ENCODE peak calls at places on chromosomes 13 and 19, in four cellular contexts. One of them, this sample, is unnamed.

GRCh38 chr13:81194362-81194761 is 853.4 kb upstream of the SPRY2 start:
- DNase-seq in K562: no peak
- DNase-seq in WTC11: no peak
- DNase-seq in HepG2: no peak
- DNase-seq in this sample: no peak

GRCh38 chr13:92657565-92657964 is 569.0 kb upstream of the GPC6 start:
- DNase-seq in K562: no peak
- DNase-seq in HepG2: no peak
- DNase-seq in WTC11: no peak
- DNase-seq in this sample: no peak

GRCh38 chr13:107847406-107847805 is 367.9 kb downstream of the LIG4 start:
- DNase-seq in K562: no peak
- DNase-seq in WTC11: no peak
- DNase-seq in HepG2: no peak
- DNase-seq in this sample: no peak

GRCh38 chr13:75178436-75178835 is 303.5 kb downstream of the TBC1D4 start:
- DNase-seq in HepG2: no peak
- DNase-seq in WTC11: no peak
- DNase-seq in K562: no peak
- DNase-seq in this sample: no peak

GRCh38 chr19:4730740-4731171 is 7.1 kb upstream of the DPP9 start:
- DNase-seq in HepG2: no peak
- DNase-seq in K562: peak; percentile 64
- DNase-seq in WTC11: peak; percentile 81
- DNase-seq in this sample: peak; percentile 47

GRCh38 chr19:411723-412355 is 2.9 kb upstream of the C2CD4C start:
- DNase-seq in K562: no peak
- DNase-seq in WTC11: no peak
- DNase-seq in HepG2: no peak
- DNase-seq in this sample: no peak

GRCh38 chr19:35513231-35513974 is at the start of gene DMKN:
- DNase-seq in HepG2: peak; percentile 22
- DNase-seq in K562: peak; percentile 54
- DNase-seq in WTC11: no peak
- DNase-seq in this sample: no peak

GRCh38 chr19:17718467-17718987 is 753 bp upstream of the MAP1S start:
- DNase-seq in HepG2: no peak
- DNase-seq in WTC11: no peak
- DNase-seq in K562: peak; percentile 1
- DNase-seq in this sample: no peak

GRCh38 chr13:18943721-18944391 is 237.8 kb downstream of the TUBA3C start:
- DNase-seq in HepG2: no peak
- DNase-seq in K562: no peak
- DNase-seq in WTC11: no peak
- DNase-seq in this sample: no peak

GRCh38 chr19:42276821-42277220 is 7.8 kb downstream of the CIC start:
- DNase-seq in K562: no peak
- DNase-seq in WTC11: no peak
- DNase-seq in HepG2: no peak
- DNase-seq in this sample: no peak

GRCh38 chr13:109130093-109130835 is 500.9 kb downstream of the MYO16 start:
- DNase-seq in WTC11: no peak
- DNase-seq in HepG2: no peak
- DNase-seq in K562: no peak
- DNase-seq in this sample: no peak

GRCh38 chr13:76937416-76937815 is 10.9 kb upstream of the ACOD1 start:
- DNase-seq in K562: no peak
- DNase-seq in HepG2: no peak
- DNase-seq in WTC11: no peak
- DNase-seq in this sample: no peak

GRCh38 chr19:30106417-30107095 is 164.5 kb downstream of the URI1 start:
- DNase-seq in K562: no peak
- DNase-seq in WTC11: no peak
- DNase-seq in HepG2: no peak
- DNase-seq in this sample: no peak

GRCh38 chr13:98377635-98378378 is 199.1 kb downstream of the STK24 start:
- DNase-seq in WTC11: no peak
- DNase-seq in HepG2: no peak
- DNase-seq in K562: no peak
- DNase-seq in this sample: no peak

GRCh38 chr13:33004454-33004853 is 11.8 kb upstream of the KL start:
- DNase-seq in WTC11: no peak
- DNase-seq in K562: no peak
- DNase-seq in HepG2: no peak
- DNase-seq in this sample: no peak

GRCh38 chr19:51691122-51692064 is 1.7 kb upstream of the SPACA6 start:
- DNase-seq in K562: no peak
- DNase-seq in HepG2: no peak
- DNase-seq in WTC11: peak; percentile 25
- DNase-seq in this sample: no peak

GRCh38 chr19:20787766-20788165 is 11.7 kb downstream of the ZNF66 start:
- DNase-seq in HepG2: no peak
- DNase-seq in WTC11: no peak
- DNase-seq in K562: no peak
- DNase-seq in this sample: no peak

GRCh38 chr19:55585658-55586339 is 5.2 kb upstream of the ZNF579 start:
- DNase-seq in WTC11: peak; percentile 89
- DNase-seq in HepG2: peak; percentile 76
- DNase-seq in K562: peak; percentile 52
- DNase-seq in this sample: no peak

GRCh38 chr19:37969695-37970094 is 62.7 kb downstream of the SIPA1L3 start:
- DNase-seq in K562: no peak
- DNase-seq in HepG2: no peak
- DNase-seq in WTC11: no peak
- DNase-seq in this sample: no peak

GRCh38 chr13:112342841-112343361 is 33.3 kb upstream of the SPACA7 start:
- DNase-seq in WTC11: no peak
- DNase-seq in K562: no peak
- DNase-seq in HepG2: no peak
- DNase-seq in this sample: no peak

GRCh38 chr19:2478756-2479555 is 3.0 kb downstream of the GADD45B start:
- DNase-seq in K562: no peak
- DNase-seq in WTC11: peak; percentile 57
- DNase-seq in HepG2: no peak
- DNase-seq in this sample: no peak

GRCh38 chr19:16175954-16176353 is 2.6 kb upstream of the CIB3 start:
- DNase-seq in WTC11: no peak
- DNase-seq in K562: no peak
- DNase-seq in HepG2: no peak
- DNase-seq in this sample: no peak

GRCh38 chr19:40806385-40807146 is 7.6 kb downstream of the EGLN2 start:
- DNase-seq in HepG2: peak; percentile 66
- DNase-seq in WTC11: peak; percentile 96
- DNase-seq in K562: peak; percentile 76
- DNase-seq in this sample: peak; percentile 86

GRCh38 chr13:95020298-95020987 is 280.8 kb downstream of the ABCC4 start:
- DNase-seq in HepG2: no peak
- DNase-seq in K562: no peak
- DNase-seq in WTC11: no peak
- DNase-seq in this sample: no peak

DNA sequence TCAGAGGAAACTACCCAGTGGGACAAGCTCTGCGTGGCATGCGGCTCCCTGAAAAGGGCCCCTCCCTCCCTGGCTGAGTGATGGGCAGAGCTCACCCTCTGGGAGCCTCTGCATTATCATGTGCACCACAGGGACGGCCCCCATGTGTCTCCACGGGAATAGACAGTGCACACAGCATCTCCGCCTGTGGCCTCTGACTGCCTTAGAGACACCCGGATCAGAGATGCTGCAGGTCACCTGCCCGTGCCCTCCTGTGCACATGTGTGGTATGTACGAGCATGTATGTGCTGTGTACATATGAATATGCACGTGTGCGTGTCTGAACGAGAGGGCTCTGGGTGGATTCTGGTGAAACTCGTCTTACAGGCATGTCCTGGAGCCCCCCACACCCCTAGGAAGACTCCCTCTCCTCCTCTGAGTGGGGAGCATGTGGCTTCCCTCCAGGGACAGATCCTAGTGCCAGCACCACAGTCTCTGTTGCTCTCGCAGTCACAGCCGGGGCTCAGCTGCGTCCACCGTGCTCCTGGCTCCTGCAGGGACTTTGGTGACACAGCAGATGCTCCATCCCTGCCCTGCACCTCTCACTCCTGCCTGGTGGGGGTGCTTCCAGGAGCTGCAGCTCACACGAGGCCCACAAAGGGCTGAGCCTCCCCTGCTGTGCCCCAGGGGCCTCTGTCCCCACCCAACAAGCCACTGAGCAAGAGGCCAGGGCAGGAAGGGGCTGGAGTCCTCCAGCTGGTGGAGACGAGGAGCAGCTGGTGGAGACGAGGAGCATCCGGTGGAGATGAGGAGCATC is 19.6 kb downstream of the C13orf46 start:
- DNase-seq in HepG2: no peak
- DNase-seq in WTC11: no peak
- DNase-seq in K562: no peak
- DNase-seq in this sample: no peak
- TF ChIP-seq ELF4 in HepG2: no peak
- TF ChIP-seq ELF4 in WTC11: no peak
- TF ChIP-seq ELF4 in K562: no peak
- TF ChIP-seq ELF4 in this sample: no peak

DNA sequence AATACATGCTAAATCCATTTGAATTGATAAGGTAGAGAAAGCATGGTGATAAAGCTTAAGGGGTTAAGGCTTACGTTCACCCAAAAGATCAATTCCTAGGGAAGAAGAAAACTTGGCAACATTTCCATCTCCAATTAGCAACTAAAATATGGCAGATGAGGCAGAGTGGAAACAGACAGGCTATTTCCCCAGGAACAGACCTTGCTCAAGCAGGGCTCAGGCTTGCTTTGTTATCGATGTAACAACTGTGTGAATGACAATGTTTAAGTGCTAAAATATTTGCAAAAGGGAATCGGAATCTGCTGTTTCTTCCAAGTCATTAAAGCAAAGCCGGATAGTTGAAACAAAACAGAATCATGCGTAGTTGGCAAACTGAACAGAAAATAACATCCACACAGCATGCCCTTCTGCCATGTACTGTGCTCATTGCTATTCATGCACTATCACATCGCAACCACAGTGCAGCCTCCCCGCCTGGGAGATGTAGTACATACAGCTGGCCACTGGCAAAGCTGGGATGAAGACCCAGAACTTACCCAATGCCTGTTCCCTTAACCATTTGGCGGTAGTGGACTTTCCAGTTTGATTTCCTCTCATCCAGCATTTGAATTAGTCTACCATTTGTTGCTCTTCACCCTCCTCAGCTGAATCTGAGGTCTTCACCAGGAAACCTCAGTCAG is 799.1 kb downstream of the DIAPH3 start:
- DNase-seq in HepG2: no peak
- DNase-seq in K562: no peak
- DNase-seq in WTC11: peak; percentile 33
- DNase-seq in this sample: peak; percentile 18
- TF ChIP-seq ELF4 in HepG2: no peak
- TF ChIP-seq ELF4 in K562: no peak
- TF ChIP-seq ELF4 in WTC11: no peak
- TF ChIP-seq ELF4 in this sample: no peak

GRCh38 chr19:19053508-19054314 is 10.1 kb upstream of the SLC25A42 start:
- DNase-seq in WTC11: peak; percentile 84
- DNase-seq in K562: peak; percentile 72
- DNase-seq in HepG2: peak; percentile 50
- DNase-seq in this sample: peak; percentile 69
- TF ChIP-seq ELF4 in WTC11: no peak
- TF ChIP-seq ELF4 in K562: no peak
- TF ChIP-seq ELF4 in HepG2: no peak
- TF ChIP-seq ELF4 in this sample: no peak

GRCh38 chr19:6264077-6264445 is 15.7 kb downstream of the MLLT1 start:
- DNase-seq in K562: no peak
- DNase-seq in HepG2: no peak
- DNase-seq in WTC11: no peak
- DNase-seq in this sample: no peak
- TF ChIP-seq ELF4 in K562: no peak
- TF ChIP-seq ELF4 in HepG2: no peak
- TF ChIP-seq ELF4 in WTC11: no peak
- TF ChIP-seq ELF4 in this sample: no peak

GRCh38 chr19:12756150-12756883 is 4.7 kb downstream of the BEST2 start:
- DNase-seq in WTC11: no peak
- DNase-seq in K562: no peak
- DNase-seq in HepG2: no peak
- DNase-seq in this sample: no peak

GRCh38 chr19:12759686-12760085 is 8.1 kb downstream of the BEST2 start:
- DNase-seq in K562: no peak
- DNase-seq in WTC11: no peak
- DNase-seq in HepG2: no peak
- DNase-seq in this sample: no peak

GRCh38 chr19:12754465-12755196 is 3.0 kb downstream of the BEST2 start:
- DNase-seq in WTC11: no peak
- DNase-seq in HepG2: no peak
- DNase-seq in K562: no peak
- DNase-seq in this sample: no peak

GRCh38 chr19:12763100-12763499 is 11.5 kb downstream of the BEST2 start:
- DNase-seq in K562: no peak
- DNase-seq in WTC11: no peak
- DNase-seq in HepG2: no peak
- DNase-seq in this sample: no peak

DNA sequence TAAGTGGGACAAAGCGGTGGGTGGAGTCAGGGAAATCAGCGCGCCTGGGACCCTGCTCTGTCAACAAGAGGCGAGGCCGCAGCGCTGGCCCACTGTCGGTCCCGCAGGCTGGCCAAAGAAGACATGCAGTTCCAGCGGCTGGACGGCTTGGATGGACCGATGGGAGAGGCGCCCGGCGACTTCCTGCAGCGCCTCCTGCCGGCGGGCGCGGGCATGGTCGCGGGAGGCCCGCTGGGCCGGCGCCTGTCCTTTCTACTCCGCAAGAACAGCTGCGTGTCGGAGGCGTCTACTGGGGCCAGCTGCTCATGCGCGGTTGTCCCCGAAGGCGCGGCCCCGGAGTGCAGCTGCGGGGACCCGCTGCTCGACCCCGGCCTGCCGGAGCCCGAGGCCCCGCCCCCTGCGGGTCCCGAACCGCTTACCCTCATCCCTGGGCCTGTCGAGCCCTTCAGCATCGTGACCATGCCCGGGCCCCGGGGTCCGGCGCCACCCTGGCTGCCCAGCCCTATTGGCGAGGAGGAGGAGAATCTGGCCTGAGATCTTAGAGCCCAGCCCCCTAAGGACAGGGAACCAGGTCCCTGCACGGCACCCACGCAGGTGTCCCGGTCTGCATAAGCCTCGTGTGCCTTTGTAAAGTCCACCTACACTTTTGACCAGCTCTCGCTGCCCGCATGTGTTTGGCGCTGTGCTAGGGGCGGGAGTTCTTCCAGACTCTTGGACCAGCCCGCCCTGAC is 6.1 kb downstream of the BEST2 start:
- DNase-seq in HepG2: peak; percentile 70
- DNase-seq in WTC11: peak; percentile 91
- DNase-seq in K562: peak; percentile 84
- DNase-seq in this sample: peak; percentile 88
- TF ChIP-seq ELF4 in HepG2: no peak
- TF ChIP-seq ELF4 in WTC11: no peak
- TF ChIP-seq ELF4 in K562: no peak
- TF ChIP-seq ELF4 in this sample: no peak